ENCODE peak calls at places on chromosomes 16 and 17, in six cellular contexts. V, M, E, A, F and R are unnamed samples.
A peak's percentile ranks its signal among the peaks of the same experiment; 100 is the strongest.

GRCh38 chr16:87570564-87570937 is 31.8 kb upstream of the JPH3 start:
- ATAC-seq in F (no peak), V (no peak), E (peak; percentile 28), M (peak; percentile 5), A (no peak), R (no peak)

GRCh38 chr16:11245988-11246387 is 10.0 kb downstream of the SOCS1 start:
- ATAC-seq in M (no peak), A (no peak), E (no peak), F (no peak), V (peak; percentile 61), R (no peak)

GRCh38 chr16:68995011-68995504 is 110.4 kb upstream of the HAS3 start:
- ATAC-seq in M (peak; percentile 84), F (peak; percentile 83), A (peak; percentile 85), E (no peak), V (peak; percentile 82), R (no peak)

GRCh38 chr17:72338847-72339790 is 218.3 kb downstream of the SOX9 start:
- ATAC-seq in A (peak; percentile 93), M (peak; percentile 62), F (no peak), V (no peak), E (peak; percentile 75), R (no peak)

GRCh38 chr17:63113167-63113566 is 147.1 kb downstream of the TANC2 start:
- ATAC-seq in A (peak; percentile 50), V (peak; percentile 30), E (no peak), M (no peak), F (peak; percentile 40), R (no peak)

GRCh38 chr17:18027280-18027679 is 11.7 kb downstream of the ATPAF2 start:
- ATAC-seq in M (no peak), V (no peak), E (no peak), A (no peak), F (no peak), R (no peak)

GRCh38 chr16:77588389-77588788 is 133.9 kb upstream of the NUDT7 start:
- ATAC-seq in F (no peak), M (no peak), A (no peak), V (no peak), E (no peak), R (no peak)

GRCh38 chr16:5455110-5455509 is 357.5 kb upstream of the EEF2KMT start:
- ATAC-seq in V (no peak), E (no peak), A (no peak), M (no peak), F (no peak), R (no peak)

GRCh38 chr16:86096850-86097249 is 197.9 kb downstream of the IRF8 start:
- ATAC-seq in F (no peak), V (no peak), M (no peak), A (no peak), E (no peak), R (no peak)

GRCh38 chr16:85924675-85925074 is 25.7 kb downstream of the IRF8 start:
- ATAC-seq in A (no peak), M (no peak), F (no peak), E (no peak), V (no peak), R (no peak)

GRCh38 chr16:88976359-88977027 is 514 bp downstream of the CBFA2T3 start:
- ATAC-seq in E (peak; percentile 3), V (peak; percentile 4), F (peak; percentile 10), M (no peak), A (no peak), R (no peak)

GRCh38 chr17:8468109-8468508 is 32.4 kb downstream of the NDEL1 start:
- ATAC-seq in E (no peak), F (no peak), A (no peak), M (no peak), V (no peak), R (no peak)

GRCh38 chr17:19271751-19272357 is 34.7 kb downstream of the EPN2 start:
- ATAC-seq in A (no peak), F (no peak), V (no peak), E (no peak), M (no peak), R (peak; percentile 42)

GRCh38 chr16:27264151-27264550 is 4.4 kb downstream of the NSMCE1 start:
- ATAC-seq in F (no peak), E (peak; percentile 36), M (no peak), V (no peak), A (peak; percentile 66), R (peak; percentile 69)

GRCh38 chr17:77535435-77535834 is 394.7 kb downstream of the SEC14L1 start:
- ATAC-seq in E (no peak), V (no peak), F (no peak), M (no peak), A (no peak), R (no peak)

GRCh38 chr16:30184430-30185140 is 1.2 kb downstream of the CORO1A start:
- ATAC-seq in V (peak; percentile 3), E (no peak), F (no peak), A (peak; percentile 6), M (no peak), R (no peak)

GRCh38 chr16:46620265-46621005 is 744 bp downstream of the SHCBP1 start:
- ATAC-seq in M (peak; percentile 2), A (no peak), V (peak; percentile 47), E (peak; percentile 4), F (peak; percentile 38), R (no peak)

GRCh38 chr16:1466968-1467521 is 7.8 kb downstream of the CLCN7 start:
- ATAC-seq in E (no peak), F (no peak), A (no peak), M (peak; percentile 51), V (no peak), R (no peak)

GRCh38 chr17:42806249-42806648 is 7.6 kb downstream of the CNTD1 start:
- ATAC-seq in F (no peak), M (no peak), V (no peak), E (no peak), A (no peak), R (no peak)
- TF ChIP-seq EP300 in F (no peak), M (no peak), V (no peak), E (no peak), A (no peak), R (no peak)

GRCh38 chr17:383771-384621 is 31.4 kb upstream of the RPH3AL start:
- ATAC-seq in M (no peak), F (no peak), E (no peak), V (no peak), A (peak; percentile 28), R (no peak)

GRCh38 chr17:385195-385835 is 32.7 kb upstream of the RPH3AL start:
- ATAC-seq in M (peak; percentile 60), F (peak; percentile 59), A (peak; percentile 49), E (peak; percentile 73), V (peak; percentile 29), R (peak; percentile 52)

GRCh38 chr17:384622-385194 is 32.1 kb upstream of the RPH3AL start:
- ATAC-seq in V (no peak), M (no peak), A (peak; percentile 4), E (peak; percentile 9), F (no peak), R (no peak)

GRCh38 chr17:381941-382643 is 29.5 kb upstream of the RPH3AL start:
- ATAC-seq in F (no peak), A (no peak), E (no peak), M (no peak), V (no peak), R (no peak)

GRCh38 chr17:382644-383533 is 30.3 kb upstream of the RPH3AL start:
- ATAC-seq in A (no peak), E (no peak), V (no peak), M (no peak), F (no peak), R (no peak)
- TF ChIP-seq EP300 in A (no peak), E (no peak), V (no peak), M (no peak), F (no peak), R (no peak)

DNA sequence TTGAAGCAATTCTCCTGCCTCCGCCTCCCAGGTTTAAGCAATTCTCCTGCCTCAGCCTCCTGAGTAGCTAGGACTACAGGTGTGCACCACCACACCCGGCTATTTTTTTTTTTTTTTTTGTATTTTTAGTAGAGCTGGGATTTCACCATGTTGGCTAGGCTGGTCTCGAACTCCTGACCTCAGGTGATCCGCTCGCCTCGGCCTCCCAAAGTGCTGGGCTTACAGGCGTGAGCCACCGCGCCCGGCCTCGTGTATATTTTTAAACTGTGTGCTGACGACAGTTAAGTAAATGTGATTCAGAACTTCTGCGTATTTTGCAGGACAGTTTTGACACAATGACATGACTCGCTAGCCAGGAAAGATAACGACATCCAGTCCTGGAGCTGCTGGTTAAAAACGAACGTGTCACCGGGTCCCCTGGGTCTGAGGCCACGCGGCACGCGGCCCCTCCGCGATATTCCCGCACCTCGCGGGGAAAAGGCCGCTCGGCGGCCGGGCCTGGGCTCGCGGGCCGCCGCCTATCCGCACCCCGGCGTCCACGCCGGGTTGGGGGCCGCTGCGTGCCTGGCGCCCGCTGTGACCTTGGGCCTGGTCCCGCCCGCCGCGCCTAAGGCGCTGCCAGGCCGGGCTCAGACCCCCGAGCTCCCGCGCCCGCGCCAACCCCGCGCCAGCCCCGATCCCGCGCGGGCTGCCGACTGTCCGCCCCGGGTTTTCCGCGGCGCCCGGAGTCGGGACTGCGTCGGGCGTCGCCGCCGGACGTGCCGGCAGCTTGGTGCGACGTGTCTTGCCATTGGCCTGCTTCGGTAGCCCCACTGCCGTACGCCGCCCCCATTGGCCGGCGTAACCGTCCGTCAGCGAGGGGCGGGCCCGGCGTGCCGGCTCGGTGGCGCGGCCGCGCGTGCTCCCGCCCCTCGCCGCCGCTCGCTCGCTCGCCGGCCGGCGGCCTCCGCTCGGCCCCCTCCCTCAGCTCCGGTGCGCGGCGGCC is at the start of gene FOXK2:
- ATAC-seq in E (peak; percentile 99), M (peak; percentile 98), F (peak; percentile 97), A (peak; percentile 90), V (peak; percentile 98), R (peak; percentile 100)
- TF ChIP-seq EP300 in E (no peak), M (no peak), F (no peak), A (peak; percentile 66), V (no peak), R (no peak)

GRCh38 chr16:7440886-7441400 is 108.3 kb downstream of the RBFOX1 start:
- ATAC-seq in M (no peak), A (no peak), F (no peak), E (no peak), V (no peak), R (no peak)

GRCh38 chr16:7443966-7444365 is 111.3 kb downstream of the RBFOX1 start:
- ATAC-seq in F (no peak), E (no peak), V (no peak), A (no peak), M (no peak), R (no peak)

GRCh38 chr16:7437135-7437534 is 104.5 kb downstream of the RBFOX1 start:
- ATAC-seq in M (no peak), A (no peak), F (no peak), E (no peak), V (no peak), R (no peak)

GRCh38 chr16:7437843-7438242 is 105.2 kb downstream of the RBFOX1 start:
- ATAC-seq in M (no peak), V (no peak), F (no peak), A (no peak), E (no peak), R (no peak)

GRCh38 chr16:7443108-7443507 is 110.5 kb downstream of the RBFOX1 start:
- ATAC-seq in A (no peak), M (no peak), F (no peak), V (no peak), E (no peak), R (no peak)
- TF ChIP-seq EP300 in A (no peak), M (no peak), F (no peak), V (no peak), E (no peak), R (no peak)

GRCh38 chr17:2435181-2435741 is 34.4 kb upstream of the MNT start:
- ATAC-seq in M (no peak), E (no peak), F (no peak), V (no peak), A (no peak), R (no peak)
- TF ChIP-seq EP300 in M (no peak), E (no peak), F (no peak), V (no peak), A (no peak), R (no peak)